ENCODE peak calls at places on chromosomes 5 and 9, in six cellular contexts. One of them, this sample, is unnamed.

GRCh38 chr5:83721878-83722779 is 1.5 kb upstream of the HAPLN1 start:
- DNase-seq in heart left ventricle: peak; percentile 77
- DNase-seq in transverse colon: peak; percentile 83
- DNase-seq in A549: peak; percentile 64
- DNase-seq in sigmoid colon: peak; percentile 76
- DNase-seq in uterus: peak; percentile 27
- DNase-seq in this sample: no peak

GRCh38 chr9:75185585-75186170 is 97.4 kb downstream of the OSTF1 start:
- DNase-seq in sigmoid colon: no peak
- DNase-seq in heart left ventricle: no peak
- DNase-seq in A549: peak; percentile 59
- DNase-seq in transverse colon: peak; percentile 63
- DNase-seq in uterus: no peak
- DNase-seq in this sample: no peak

GRCh38 chr9:105858877-105859276 is 164.5 kb downstream of the TMEM38B start:
- DNase-seq in A549: no peak
- DNase-seq in uterus: no peak
- DNase-seq in heart left ventricle: no peak
- DNase-seq in transverse colon: no peak
- DNase-seq in sigmoid colon: no peak
- DNase-seq in this sample: no peak

GRCh38 chr9:137971477-137972138 is 94.0 kb downstream of the CACNA1B start:
- DNase-seq in A549: no peak
- DNase-seq in transverse colon: no peak
- DNase-seq in uterus: peak; percentile 1
- DNase-seq in heart left ventricle: peak; percentile 9
- DNase-seq in sigmoid colon: peak; percentile 37
- DNase-seq in this sample: no peak

GRCh38 chr5:69285448-69286116 is 47.0 kb downstream of the CCDC125 start:
- DNase-seq in transverse colon: no peak
- DNase-seq in heart left ventricle: no peak
- DNase-seq in uterus: no peak
- DNase-seq in A549: no peak
- DNase-seq in sigmoid colon: no peak
- DNase-seq in this sample: no peak

GRCh38 chr9:114031948-114032688 is 46.0 kb downstream of the AMBP start:
- DNase-seq in heart left ventricle: no peak
- DNase-seq in sigmoid colon: peak; percentile 48
- DNase-seq in uterus: no peak
- DNase-seq in A549: no peak
- DNase-seq in transverse colon: no peak
- DNase-seq in this sample: no peak

GRCh38 chr5:110333384-110333783 is 393.1 kb downstream of the TMEM232 start:
- DNase-seq in transverse colon: no peak
- DNase-seq in A549: peak; percentile 4
- DNase-seq in sigmoid colon: no peak
- DNase-seq in uterus: no peak
- DNase-seq in heart left ventricle: no peak
- DNase-seq in this sample: no peak

GRCh38 chr9:3323714-3324113 is 202.1 kb downstream of the RFX3 start:
- DNase-seq in sigmoid colon: no peak
- DNase-seq in heart left ventricle: no peak
- DNase-seq in A549: no peak
- DNase-seq in uterus: no peak
- DNase-seq in transverse colon: no peak
- DNase-seq in this sample: no peak

GRCh38 chr5:31761877-31762276 is 122.9 kb downstream of the PDZD2 start:
- DNase-seq in uterus: no peak
- DNase-seq in heart left ventricle: no peak
- DNase-seq in transverse colon: no peak
- DNase-seq in A549: no peak
- DNase-seq in sigmoid colon: no peak
- DNase-seq in this sample: no peak

GRCh38 chr9:91714020-91714721 is 235.9 kb downstream of the ROR2 start:
- DNase-seq in heart left ventricle: peak; percentile 86
- DNase-seq in transverse colon: peak; percentile 78
- DNase-seq in A549: peak; percentile 64
- DNase-seq in sigmoid colon: peak; percentile 93
- DNase-seq in uterus: peak; percentile 79
- DNase-seq in this sample: no peak

GRCh38 chr9:130352586-130353285 is 87.2 kb downstream of the HMCN2 start:
- DNase-seq in uterus: no peak
- DNase-seq in transverse colon: no peak
- DNase-seq in heart left ventricle: no peak
- DNase-seq in A549: no peak
- DNase-seq in sigmoid colon: no peak
- DNase-seq in this sample: no peak

GRCh38 chr5:106894964-106895363 is 775.8 kb downstream of the EFNA5 start:
- DNase-seq in heart left ventricle: no peak
- DNase-seq in sigmoid colon: no peak
- DNase-seq in uterus: no peak
- DNase-seq in transverse colon: no peak
- DNase-seq in A549: no peak
- DNase-seq in this sample: no peak

GRCh38 chr5:160448886-160449285 is 27.2 kb downstream of the PTTG1 start:
- DNase-seq in heart left ventricle: no peak
- DNase-seq in sigmoid colon: no peak
- DNase-seq in transverse colon: no peak
- DNase-seq in uterus: no peak
- DNase-seq in A549: no peak
- DNase-seq in this sample: no peak

GRCh38 chr5:14900661-14901461 is 29.3 kb upstream of the ANKH start:
- DNase-seq in heart left ventricle: peak; percentile 65
- DNase-seq in transverse colon: no peak
- DNase-seq in A549: no peak
- DNase-seq in sigmoid colon: no peak
- DNase-seq in uterus: no peak
- DNase-seq in this sample: no peak

GRCh38 chr9:130541533-130541932 is 37.8 kb upstream of the FUBP3 start:
- DNase-seq in sigmoid colon: no peak
- DNase-seq in transverse colon: no peak
- DNase-seq in heart left ventricle: no peak
- DNase-seq in uterus: no peak
- DNase-seq in A549: no peak
- DNase-seq in this sample: no peak

GRCh38 chr9:26458054-26458453 is 434.5 kb downstream of the CAAP1 start:
- DNase-seq in A549: no peak
- DNase-seq in sigmoid colon: no peak
- DNase-seq in uterus: no peak
- DNase-seq in heart left ventricle: no peak
- DNase-seq in transverse colon: no peak
- DNase-seq in this sample: no peak

GRCh38 chr9:132575005-132575609 is 7.3 kb upstream of the BARHL1 start:
- DNase-seq in sigmoid colon: peak; percentile 78
- DNase-seq in transverse colon: peak; percentile 73
- DNase-seq in heart left ventricle: peak; percentile 66
- DNase-seq in uterus: no peak
- DNase-seq in A549: peak; percentile 75
- DNase-seq in this sample: peak; percentile 14

DNA sequence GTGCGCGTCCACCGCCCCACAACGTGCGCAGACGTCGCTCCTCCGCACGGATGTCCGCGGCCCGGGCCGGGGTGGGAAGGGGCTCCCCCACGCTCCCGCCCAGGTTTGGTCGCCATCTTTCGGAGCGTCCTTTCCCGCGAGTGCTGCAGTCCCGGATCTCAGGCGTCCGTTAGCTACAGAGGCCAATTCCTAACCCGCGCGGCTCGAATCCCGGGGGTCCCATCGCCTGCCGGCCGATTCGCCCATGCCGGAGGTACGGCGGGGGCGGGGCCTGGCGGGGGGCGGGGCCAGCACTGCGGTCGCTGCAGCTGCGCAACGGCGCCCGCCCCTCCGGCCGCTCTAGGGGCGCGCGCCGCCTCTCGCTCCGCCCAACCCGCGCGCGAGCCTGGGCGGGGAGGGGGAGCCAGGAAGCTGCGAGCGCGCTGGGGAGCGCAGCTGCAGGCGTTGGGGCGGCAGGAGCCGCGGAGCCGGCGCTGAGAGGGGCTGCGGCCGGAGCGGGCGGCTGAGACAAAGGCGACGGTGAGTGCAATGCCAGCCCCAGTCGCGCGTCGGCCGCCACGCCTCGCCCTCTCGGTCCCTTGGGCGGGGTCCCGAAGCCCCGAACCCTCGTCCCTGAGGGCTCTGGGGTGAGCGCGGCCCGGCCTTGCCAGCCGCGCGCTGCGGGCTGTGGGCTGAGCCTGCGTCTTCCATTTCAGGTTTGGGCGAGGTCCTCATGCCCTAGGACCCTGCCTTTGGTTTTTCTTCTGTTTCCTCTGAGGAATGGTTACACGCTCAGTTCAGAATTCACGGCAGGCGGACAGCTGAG is at the start of gene CDC42SE2:
- DNase-seq in uterus: peak; percentile 85
- DNase-seq in transverse colon: peak; percentile 89
- DNase-seq in sigmoid colon: peak; percentile 89
- DNase-seq in A549: peak; percentile 81
- DNase-seq in heart left ventricle: peak; percentile 90
- DNase-seq in this sample: peak; percentile 78
- TF ChIP-seq POLR2A in uterus: peak; percentile 87
- TF ChIP-seq POLR2A in transverse colon: peak; percentile 96
- TF ChIP-seq POLR2A in sigmoid colon: peak; percentile 73
- TF ChIP-seq POLR2A in A549: peak; percentile 88
- TF ChIP-seq POLR2A in heart left ventricle: peak; percentile 16
- TF ChIP-seq POLR2A in this sample: peak; percentile 97

DNA sequence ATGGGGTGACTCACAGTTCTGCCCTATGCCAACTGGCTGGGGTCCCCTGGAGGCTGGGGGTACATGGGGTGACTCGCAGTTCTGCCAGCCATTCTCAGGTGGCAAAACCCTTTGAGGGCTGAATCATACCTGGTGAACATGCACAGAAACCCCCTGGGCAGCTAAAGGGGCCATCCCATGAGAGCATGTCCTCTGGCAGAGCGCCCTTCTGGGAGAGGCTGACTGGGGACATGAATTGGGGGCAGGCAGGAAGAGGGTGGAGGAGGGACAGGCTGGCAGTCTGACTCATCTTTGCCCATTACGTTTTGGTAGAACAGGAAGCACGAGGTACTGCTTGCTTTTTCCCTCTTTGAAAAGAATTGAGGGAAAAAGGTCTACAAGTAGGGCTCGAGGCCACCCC is 16.7 kb downstream of the TRAF1 start:
- DNase-seq in heart left ventricle: no peak
- DNase-seq in uterus: no peak
- DNase-seq in sigmoid colon: no peak
- DNase-seq in transverse colon: no peak
- DNase-seq in A549: no peak
- DNase-seq in this sample: no peak
- TF ChIP-seq POLR2A in heart left ventricle: no peak
- TF ChIP-seq POLR2A in uterus: no peak
- TF ChIP-seq POLR2A in sigmoid colon: no peak
- TF ChIP-seq POLR2A in transverse colon: no peak
- TF ChIP-seq POLR2A in A549: no peak
- TF ChIP-seq POLR2A in this sample: no peak

DNA sequence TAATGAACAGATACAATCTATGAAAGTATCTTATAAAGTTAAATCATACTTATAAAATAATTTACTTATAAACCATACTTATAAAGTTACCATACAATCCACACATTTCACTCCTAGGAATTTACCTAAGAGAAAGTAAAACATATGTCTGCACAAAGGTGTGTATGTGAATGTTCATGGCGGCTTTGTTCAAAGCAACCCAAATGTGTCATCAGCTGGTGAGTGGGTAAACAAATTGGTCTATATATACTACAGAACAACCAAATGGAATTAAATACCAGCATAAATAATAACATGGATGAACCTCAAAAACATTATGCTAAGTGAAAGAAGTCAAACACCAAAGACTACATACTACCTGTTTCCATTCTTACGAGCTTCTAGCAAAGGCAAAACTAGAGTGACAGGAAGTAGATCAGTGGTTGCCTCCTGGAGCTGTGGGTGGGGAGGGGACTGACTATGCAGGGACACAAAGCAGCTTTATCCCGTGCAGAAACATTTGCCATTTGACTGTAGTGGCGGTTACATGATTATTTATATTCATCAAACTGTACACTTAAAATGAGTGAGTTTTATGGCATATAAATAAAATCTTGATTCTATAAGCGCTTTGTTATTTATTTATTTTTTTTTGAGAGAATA is 10.6 kb downstream of the TRAF1 start:
- DNase-seq in heart left ventricle: no peak
- DNase-seq in sigmoid colon: no peak
- DNase-seq in transverse colon: no peak
- DNase-seq in A549: no peak
- DNase-seq in uterus: no peak
- DNase-seq in this sample: no peak
- TF ChIP-seq POLR2A in heart left ventricle: no peak
- TF ChIP-seq POLR2A in sigmoid colon: no peak
- TF ChIP-seq POLR2A in transverse colon: no peak
- TF ChIP-seq POLR2A in A549: no peak
- TF ChIP-seq POLR2A in uterus: no peak
- TF ChIP-seq POLR2A in this sample: no peak

GRCh38 chr9:87500491-87500890 is 2.8 kb downstream of the DAPK1 start:
- DNase-seq in heart left ventricle: no peak
- DNase-seq in sigmoid colon: no peak
- DNase-seq in A549: peak; percentile 44
- DNase-seq in transverse colon: no peak
- DNase-seq in uterus: no peak
- DNase-seq in this sample: no peak

GRCh38 chr9:87501806-87502205 is 4.1 kb downstream of the DAPK1 start:
- DNase-seq in transverse colon: no peak
- DNase-seq in uterus: no peak
- DNase-seq in heart left ventricle: no peak
- DNase-seq in sigmoid colon: no peak
- DNase-seq in A549: no peak
- DNase-seq in this sample: no peak

GRCh38 chr9:87500894-87501656 is 3.4 kb downstream of the DAPK1 start:
- DNase-seq in sigmoid colon: no peak
- DNase-seq in A549: no peak
- DNase-seq in uterus: no peak
- DNase-seq in heart left ventricle: no peak
- DNase-seq in transverse colon: no peak
- DNase-seq in this sample: no peak

GRCh38 chr9:87503970-87504369 is 6.3 kb downstream of the DAPK1 start:
- DNase-seq in heart left ventricle: no peak
- DNase-seq in transverse colon: no peak
- DNase-seq in uterus: no peak
- DNase-seq in sigmoid colon: no peak
- DNase-seq in A549: no peak
- DNase-seq in this sample: no peak

DNA sequence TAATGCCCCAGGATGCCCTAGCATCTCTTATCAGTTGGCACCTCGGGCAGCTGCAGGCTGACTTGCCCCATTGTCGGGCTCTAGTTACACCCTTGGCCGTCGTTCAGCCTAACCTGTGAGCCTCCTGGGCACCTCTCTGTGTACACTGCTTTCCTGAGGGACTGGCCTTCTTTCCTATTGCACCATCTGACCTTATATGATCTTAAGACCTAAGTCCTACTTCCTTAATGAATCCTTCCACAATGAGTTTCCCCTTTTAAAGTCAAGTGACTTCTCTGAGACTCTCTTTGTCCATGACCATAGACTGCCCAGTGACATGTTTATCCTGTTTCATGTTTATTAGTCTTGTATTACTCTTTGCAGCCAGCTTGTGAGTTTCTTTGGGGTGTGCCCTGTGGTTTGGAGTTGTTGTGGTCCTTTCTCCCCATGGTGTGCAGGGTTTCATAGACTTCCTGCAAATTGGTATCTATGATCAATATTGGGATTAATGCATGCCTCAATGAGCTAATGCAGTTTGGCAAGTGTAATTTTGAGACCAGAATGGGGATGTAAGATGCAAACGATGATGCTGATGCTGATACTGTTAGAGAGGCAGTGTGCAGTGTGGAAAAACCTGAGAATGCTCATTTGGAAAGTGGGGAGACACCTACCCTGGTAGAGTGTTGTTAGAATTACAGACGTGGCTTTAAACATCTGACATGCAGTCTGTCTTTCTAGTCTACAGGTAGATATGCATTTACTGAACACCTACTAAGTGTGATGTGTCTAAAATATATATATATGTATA is 5.0 kb downstream of the DAPK1 start:
- DNase-seq in transverse colon: peak; percentile 36
- DNase-seq in uterus: no peak
- DNase-seq in sigmoid colon: no peak
- DNase-seq in heart left ventricle: no peak
- DNase-seq in A549: no peak
- DNase-seq in this sample: no peak
- TF ChIP-seq POLR2A in transverse colon: no peak
- TF ChIP-seq POLR2A in uterus: no peak
- TF ChIP-seq POLR2A in sigmoid colon: no peak
- TF ChIP-seq POLR2A in heart left ventricle: no peak
- TF ChIP-seq POLR2A in A549: no peak
- TF ChIP-seq POLR2A in this sample: no peak

This sample was measured in gastrocnemius medialis.